ENCODE peak calls at places on chromosomes 2 and 18, in ten cellular contexts. E, F, L, I, D, O, H, K, N and U are unnamed samples.

GRCh38 chr2:234133004-234133403 is 82.5 kb downstream of the SPP2 start:
- DNase-seq in E (no peak), F (no peak), L (peak), I (no peak), D (no peak), O (no peak), H (no peak), K (no peak), N (no peak), U (no peak)

GRCh38 chr2:235149240-235149641 is 197.4 kb downstream of the SH3BP4 start:
- DNase-seq in E (no peak), F (no peak), L (no peak), I (peak), D (no peak), O (no peak), H (no peak), K (no peak), N (no peak), U (no peak)

GRCh38 chr2:236852100-236852976 is 233.4 kb upstream of the COPS8 start:
- DNase-seq in E (no peak), F (no peak), L (no peak), I (no peak), D (no peak), O (no peak), H (no peak), K (no peak), N (no peak), U (peak)

GRCh38 chr18:63074987-63075404 is 244.6 kb downstream of the BCL2 start:
- DNase-seq in E (peak), F (peak), L (peak), I (peak), D (no peak), O (no peak), H (peak), K (peak), N (peak), U (peak)

GRCh38 chr18:39843546-39843945 is 2111.5 kb upstream of the PIK3C3 start:
- DNase-seq in E (no peak), F (no peak), L (no peak), I (no peak), D (no peak), O (no peak), H (peak), K (no peak), N (no peak), U (no peak)

GRCh38 chr2:105769504-105769903 is 24.8 kb downstream of the NCK2 start:
- DNase-seq in E (no peak), F (no peak), L (no peak), I (no peak), D (no peak), O (no peak), H (no peak), K (no peak), N (no peak), U (no peak)

GRCh38 chr18:67484458-67484857 is 32.1 kb downstream of the DSEL start:
- DNase-seq in E (no peak), F (no peak), L (no peak), I (no peak), D (no peak), O (no peak), H (no peak), K (no peak), N (no peak), U (no peak)

GRCh38 chr2:88032070-88032702 is 15.8 kb upstream of the RNU2-63P start:
- DNase-seq in E (no peak), F (no peak), L (peak), I (no peak), D (no peak), O (no peak), H (no peak), K (no peak), N (no peak), U (no peak)

GRCh38 chr18:69261436-69261835 is 139.3 kb upstream of the DOK6 start:
- DNase-seq in E (no peak), F (no peak), L (no peak), I (no peak), D (no peak), O (no peak), H (no peak), K (no peak), N (no peak), U (no peak)

GRCh38 chr18:11322006-11322405 is 172.6 kb upstream of the PIEZO2 start:
- DNase-seq in E (no peak), F (no peak), L (peak), I (no peak), D (no peak), O (no peak), H (no peak), K (no peak), N (no peak), U (no peak)

GRCh38 chr2:19971691-19972090 is 18.2 kb downstream of the WDR35 start:
- DNase-seq in E (no peak), F (no peak), L (no peak), I (no peak), D (no peak), O (no peak), H (no peak), K (no peak), N (no peak), U (no peak)

GRCh38 chr18:48800877-48801727 is 149.7 kb downstream of the SMAD7 start:
- DNase-seq in E (no peak), F (peak), L (peak), I (no peak), D (no peak), O (no peak), H (no peak), K (peak), N (peak), U (no peak)

GRCh38 chr18:70295192-70295522 is 6.3 kb downstream of the SOCS6 start:
- DNase-seq in E (no peak), F (no peak), L (no peak), I (no peak), D (no peak), O (no peak), H (no peak), K (no peak), N (no peak), U (no peak)

GRCh38 chr18:59623456-59624383 is 73.5 kb downstream of the CCBE1 start:
- DNase-seq in E (no peak), F (no peak), L (peak), I (no peak), D (no peak), O (no peak), H (no peak), K (no peak), N (no peak), U (no peak)

GRCh38 chr2:42223067-42223636 is 54.0 kb downstream of the EML4 start:
- DNase-seq in E (no peak), F (no peak), L (no peak), I (no peak), D (no peak), O (no peak), H (no peak), K (no peak), N (no peak), U (no peak)

GRCh38 chr2:135164431-135164830 is 112.3 kb downstream of the RAB3GAP1 start:
- DNase-seq in E (no peak), F (no peak), L (peak), I (no peak), D (no peak), O (no peak), H (no peak), K (no peak), N (no peak), U (no peak)

GRCh38 chr2:224085246-224085645 is 46.2 kb upstream of the SERPINE2 start:
- DNase-seq in E (no peak), F (no peak), L (peak), I (no peak), D (no peak), O (no peak), H (no peak), K (no peak), N (no peak), U (no peak)

GRCh38 chr2:159516241-159516758 is 100.0 kb downstream of the BAZ2B start:
- DNase-seq in E (peak), F (no peak), L (peak), I (no peak), D (no peak), O (no peak), H (peak), K (no peak), N (no peak), U (no peak)

GRCh38 chr2:105324732-105325131 is 4.8 kb downstream of the TGFBRAP1 start:
- DNase-seq in E (no peak), F (no peak), L (peak), I (no peak), D (no peak), O (no peak), H (no peak), K (no peak), N (no peak), U (no peak)

GRCh38 chr2:168751104-168751768 is 51.2 kb upstream of the NOSTRIN start:
- DNase-seq in E (no peak), F (no peak), L (no peak), I (no peak), D (no peak), O (no peak), H (no peak), K (no peak), N (no peak), U (no peak)

GRCh38 chr2:12637754-12638153 is 79.0 kb upstream of the TRIB2 start:
- DNase-seq in E (no peak), F (no peak), L (peak), I (no peak), D (no peak), O (no peak), H (no peak), K (no peak), N (no peak), U (no peak)

GRCh38 chr2:105129722-105130232 is 91.9 kb downstream of the MRPS9 start:
- DNase-seq in E (no peak), F (no peak), L (no peak), I (no peak), D (no peak), O (peak), H (no peak), K (no peak), N (no peak), U (no peak)

GRCh38 chr2:189834059-189834458 is 49.8 kb downstream of the PMS1 start:
- DNase-seq in E (no peak), F (no peak), L (no peak), I (no peak), D (no peak), O (no peak), H (no peak), K (no peak), N (no peak), U (no peak)

GRCh38 chr18:4455113-4455811 is at the start of gene DLGAP1:
- DNase-seq in E (peak), F (peak), L (peak), I (no peak), D (no peak), O (no peak), H (peak), K (peak), N (no peak), U (peak)

GRCh38 chr2:8494589-8494988 is 187.3 kb upstream of the ID2 start:
- DNase-seq in E (no peak), F (no peak), L (no peak), I (no peak), D (no peak), O (no peak), H (no peak), K (peak), N (no peak), U (peak)

GRCh38 chr2:235024951-235025773 is 73.3 kb downstream of the SH3BP4 start:
- DNase-seq in E (peak), F (no peak), L (peak), I (no peak), D (no peak), O (no peak), H (peak), K (peak), N (no peak), U (no peak)

GRCh38 chr2:143428700-143429099 is 299.5 kb downstream of the ARHGAP15 start:
- DNase-seq in E (no peak), F (no peak), L (peak), I (no peak), D (no peak), O (no peak), H (no peak), K (no peak), N (no peak), U (no peak)

GRCh38 chr2:215965532-215966152 is 47.7 kb downstream of the MREG start:
- DNase-seq in E (no peak), F (no peak), L (no peak), I (no peak), D (no peak), O (no peak), H (no peak), K (no peak), N (no peak), U (no peak)

GRCh38 chr2:113894156-113894743 is 4.4 kb downstream of the ACTR3 start:
- DNase-seq in E (no peak), F (no peak), L (peak), I (no peak), D (no peak), O (no peak), H (no peak), K (no peak), N (no peak), U (no peak)
- H3K27ac ChIP-seq in E (peak), F (peak), L (peak), I (no peak), D (peak), O (peak), H (no peak), K (no peak), N (peak), U (no peak)

DNA sequence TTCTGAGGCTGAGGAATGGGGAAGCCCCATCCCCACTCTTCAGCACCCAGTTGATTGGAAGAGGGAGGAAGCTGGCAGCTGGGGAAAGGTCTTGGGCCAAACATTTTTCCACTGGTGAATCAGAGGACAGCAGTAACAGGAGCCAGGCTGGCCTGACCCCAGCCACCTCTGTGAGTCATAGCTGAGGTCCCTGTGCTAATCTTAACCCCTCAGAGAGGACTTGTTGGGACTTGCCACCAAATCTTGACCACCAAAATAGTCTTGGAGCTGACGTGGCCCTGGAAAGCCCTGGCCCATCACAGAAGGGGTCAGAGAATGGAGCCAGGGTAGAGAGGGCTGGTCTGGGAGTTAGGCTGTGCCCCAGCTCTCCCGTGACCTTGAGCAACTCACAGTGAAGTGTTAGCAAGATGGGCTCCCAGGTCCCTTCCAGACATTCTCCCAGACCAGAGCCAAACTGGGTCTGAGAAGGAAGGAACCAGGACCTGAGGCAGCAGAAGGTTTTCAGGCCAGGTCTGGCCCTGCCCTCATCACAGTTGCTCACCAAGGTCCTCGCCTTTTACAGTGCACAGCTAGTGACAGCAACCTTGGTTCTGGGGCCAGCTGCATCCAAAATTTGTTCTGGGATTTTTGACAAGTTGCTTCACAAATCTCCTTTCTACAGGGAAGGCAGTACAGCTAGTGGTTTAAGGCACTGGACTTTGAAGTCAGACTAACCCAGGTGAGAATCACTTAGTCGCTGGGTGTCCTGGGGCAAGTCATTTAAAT is 266.6 kb downstream of the CYP26B1 start:
- DNase-seq in E (no peak), F (peak), L (peak), I (no peak), D (no peak), O (no peak), H (no peak), K (peak), N (peak), U (peak)
- H3K27ac ChIP-seq in E (no peak), F (peak), L (peak), I (no peak), D (no peak), O (no peak), H (no peak), K (no peak), N (no peak), U (peak)

DNA sequence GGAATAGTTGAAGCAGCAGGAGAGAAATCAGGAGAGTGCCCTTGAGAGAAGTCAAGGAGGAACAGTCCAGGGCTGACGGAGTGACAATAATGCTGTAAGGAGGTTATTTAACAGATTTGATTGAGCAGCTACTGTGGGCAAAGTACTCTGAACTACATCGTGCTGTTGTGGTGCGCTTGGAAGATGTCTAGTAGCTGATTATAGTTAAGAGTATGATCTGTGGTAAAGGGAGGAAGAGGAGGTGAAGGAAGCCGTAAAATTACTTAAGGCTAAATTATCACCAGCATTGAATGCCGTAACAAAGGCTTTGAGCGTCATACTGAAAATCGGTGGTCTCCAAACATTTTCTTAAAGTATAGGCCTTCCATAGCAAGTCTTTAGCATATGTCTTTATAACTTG is 4.5 kb downstream of the PCBP1 start:
- DNase-seq in E (no peak), F (no peak), L (no peak), I (no peak), D (no peak), O (peak), H (no peak), K (no peak), N (no peak), U (no peak)
- H3K27ac ChIP-seq in E (peak), F (no peak), L (no peak), I (no peak), D (no peak), O (peak), H (peak), K (no peak), N (peak), U (no peak)

DNA sequence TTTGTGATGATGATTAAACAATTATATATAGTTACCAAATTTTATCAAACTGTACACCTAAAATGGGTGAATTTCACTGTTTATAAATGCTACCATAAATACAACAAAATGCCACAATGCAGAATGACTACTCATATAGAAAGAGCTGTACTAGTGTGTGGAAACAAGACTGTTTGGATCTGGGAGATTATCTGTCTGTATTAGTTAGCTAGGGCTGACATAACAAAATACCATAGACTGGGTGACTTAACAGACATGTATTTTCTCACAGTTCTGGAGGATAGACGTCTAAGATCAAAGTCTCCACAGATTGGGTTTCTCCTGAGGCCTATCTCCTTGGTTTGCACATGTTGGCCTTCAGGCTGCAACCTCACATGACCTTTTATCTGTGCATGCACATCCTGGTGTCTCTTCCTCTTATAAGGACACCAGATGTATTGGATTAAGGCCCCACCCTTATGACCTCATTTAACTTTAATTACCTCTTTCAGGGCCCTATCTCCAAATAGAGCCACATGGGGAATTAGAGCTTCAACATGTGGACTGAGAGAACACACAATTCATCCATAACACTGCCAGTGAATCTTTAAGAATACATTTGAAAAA is 699.5 kb downstream of the NYAP2 start:
- DNase-seq in E (no peak), F (no peak), L (no peak), I (no peak), D (no peak), O (no peak), H (no peak), K (no peak), N (no peak), U (no peak)
- H3K27ac ChIP-seq in E (no peak), F (no peak), L (no peak), I (no peak), D (no peak), O (no peak), H (no peak), K (no peak), N (no peak), U (no peak)

GRCh38 chr2:99695121-99695773 is 205.4 kb upstream of the REV1 start:
- DNase-seq in E (no peak), F (no peak), L (no peak), I (no peak), D (no peak), O (no peak), H (no peak), K (no peak), N (no peak), U (peak)

GRCh38 chr2:99698896-99699295 is 209.1 kb upstream of the REV1 start:
- DNase-seq in E (no peak), F (no peak), L (peak), I (no peak), D (no peak), O (no peak), H (no peak), K (no peak), N (no peak), U (no peak)

GRCh38 chr2:99695856-99696255 is 206.0 kb upstream of the REV1 start:
- DNase-seq in E (no peak), F (no peak), L (no peak), I (no peak), D (no peak), O (no peak), H (no peak), K (no peak), N (no peak), U (no peak)

GRCh38 chr2:99700482-99701398 is 210.9 kb upstream of the REV1 start:
- DNase-seq in E (no peak), F (no peak), L (no peak), I (no peak), D (no peak), O (no peak), H (no peak), K (no peak), N (no peak), U (no peak)

DNA sequence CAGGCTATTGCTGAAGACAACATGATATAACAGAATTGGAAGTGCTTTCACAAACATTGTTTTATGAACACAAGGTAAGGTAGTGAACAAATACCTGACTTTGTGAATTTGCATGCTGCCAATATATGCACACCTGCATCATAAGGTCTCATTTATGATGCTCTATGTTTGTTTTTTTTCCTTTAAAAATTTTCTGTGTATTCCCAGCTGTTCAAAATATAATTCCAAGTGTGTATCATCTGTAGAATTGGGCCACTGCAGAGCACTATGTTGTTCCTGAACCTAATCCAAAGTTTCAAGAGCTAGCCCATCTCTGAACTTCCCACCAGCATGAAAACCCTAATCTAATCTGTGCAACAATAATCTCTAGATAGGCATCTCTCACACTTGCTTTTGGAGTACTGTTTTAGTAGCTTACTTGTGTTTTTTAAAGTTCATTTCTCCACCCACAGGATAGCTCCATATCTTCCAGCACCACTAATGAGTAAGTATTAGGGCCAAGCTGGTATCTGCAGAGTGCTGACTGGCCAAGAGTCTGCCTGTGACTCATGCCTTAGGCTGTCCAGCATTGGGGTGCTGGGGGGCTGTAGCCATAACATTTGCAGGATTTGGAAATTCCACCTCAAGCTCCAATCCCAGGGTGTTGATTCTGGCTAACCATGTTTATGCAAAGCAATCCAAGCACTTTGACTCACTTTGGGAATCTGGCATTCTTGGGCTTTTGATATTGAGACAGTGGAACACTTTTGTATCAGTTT is 208.2 kb upstream of the REV1 start:
- DNase-seq in E (no peak), F (no peak), L (peak), I (no peak), D (no peak), O (no peak), H (no peak), K (no peak), N (peak), U (peak)
- H3K27ac ChIP-seq in E (no peak), F (no peak), L (peak), I (no peak), D (no peak), O (no peak), H (no peak), K (no peak), N (peak), U (no peak)